ENCODE peak calls at places on chromosomes 13 and 19, in nine cellular contexts. P, O, G, M, L, A, C, X and R are unnamed samples.

GRCh38 chr13:50268500-50268899 is 253.3 kb downstream of the KCNRG start:
- DNase-seq in P (peak), O (no peak), G (no peak), M (no peak), L (no peak), A (peak), C (no peak), X (no peak), R (peak)

GRCh38 chr19:29098863-29099481 is 114.0 kb downstream of the UQCRFS1 start:
- DNase-seq in P (peak), O (peak), G (no peak), M (peak), L (no peak), A (peak), C (peak), X (no peak), R (no peak)

GRCh38 chr13:93270769-93271753 is 44.5 kb downstream of the GPC6 start:
- DNase-seq in P (no peak), O (peak), G (no peak), M (no peak), L (no peak), A (no peak), C (no peak), X (no peak), R (no peak)

GRCh38 chr13:30148171-30148754 is 159.1 kb downstream of the KATNAL1 start:
- DNase-seq in P (no peak), O (no peak), G (no peak), M (no peak), L (no peak), A (no peak), C (no peak), X (no peak), R (no peak)

GRCh38 chr19:367561-367960 is 23.0 kb upstream of the MIER2 start:
- DNase-seq in P (no peak), O (no peak), G (no peak), M (no peak), L (no peak), A (no peak), C (no peak), X (no peak), R (no peak)

GRCh38 chr19:6503407-6504201 is 1.5 kb upstream of the TUBB4A start:
- DNase-seq in P (no peak), O (no peak), G (no peak), M (no peak), L (no peak), A (no peak), C (no peak), X (no peak), R (peak)

GRCh38 chr13:79799049-79799448 is 318.1 kb downstream of the NDFIP2 start:
- DNase-seq in P (peak), O (no peak), G (no peak), M (no peak), L (no peak), A (no peak), C (no peak), X (no peak), R (no peak)

GRCh38 chr13:44292545-44292944 is 81.1 kb upstream of the SERP2 start:
- DNase-seq in P (no peak), O (no peak), G (no peak), M (no peak), L (no peak), A (no peak), C (no peak), X (no peak), R (no peak)

GRCh38 chr13:112477070-112477619 is 101.0 kb downstream of the SPACA7 start:
- DNase-seq in P (no peak), O (no peak), G (no peak), M (no peak), L (no peak), A (no peak), C (no peak), X (no peak), R (no peak)

GRCh38 chr19:56687036-56687435 is 15.5 kb upstream of the ZNF835 start:
- DNase-seq in P (no peak), O (no peak), G (no peak), M (no peak), L (no peak), A (peak), C (no peak), X (no peak), R (no peak)

GRCh38 chr13:50919291-50919690 is 9.7 kb downstream of the RNASEH2B start:
- DNase-seq in P (no peak), O (no peak), G (no peak), M (no peak), L (no peak), A (no peak), C (no peak), X (no peak), R (no peak)

GRCh38 chr19:51257471-51257870 is 6.6 kb downstream of the SIGLECL1 start:
- DNase-seq in P (no peak), O (no peak), G (no peak), M (no peak), L (no peak), A (no peak), C (no peak), X (no peak), R (no peak)

GRCh38 chr13:40875048-40875447 is 85.6 kb downstream of the SLC25A15 start:
- DNase-seq in P (no peak), O (no peak), G (no peak), M (no peak), L (no peak), A (no peak), C (no peak), X (no peak), R (no peak)

GRCh38 chr13:20193142-20193923 is 595 bp upstream of the GJB2 start:
- DNase-seq in P (no peak), O (no peak), G (no peak), M (no peak), L (no peak), A (no peak), C (no peak), X (no peak), R (no peak)

GRCh38 chr19:27974082-27974513 is 1238.9 kb downstream of the UQCRFS1 start:
- DNase-seq in P (peak), O (peak), G (no peak), M (peak), L (peak), A (peak), C (no peak), X (peak), R (peak)

GRCh38 chr13:51257187-51257586 is 35.0 kb downstream of the FAM124A start:
- DNase-seq in P (no peak), O (no peak), G (no peak), M (no peak), L (peak), A (no peak), C (no peak), X (no peak), R (no peak)

GRCh38 chr13:38262211-38262610 is 87.4 kb upstream of the UFM1 start:
- DNase-seq in P (peak), O (peak), G (no peak), M (peak), L (no peak), A (peak), C (no peak), X (no peak), R (no peak)

GRCh38 chr13:41145136-41145908 is 12.7 kb upstream of the KBTBD6 start:
- DNase-seq in P (peak), O (peak), G (no peak), M (no peak), L (no peak), A (peak), C (no peak), X (no peak), R (no peak)

GRCh38 chr19:17424743-17425365 is 5.0 kb downstream of the MVB12A start:
- DNase-seq in P (peak), O (peak), G (no peak), M (peak), L (peak), A (peak), C (peak), X (no peak), R (peak)

GRCh38 chr13:33953203-33953602 is 135.3 kb downstream of the RFC3 start:
- DNase-seq in P (peak), O (peak), G (no peak), M (peak), L (no peak), A (peak), C (no peak), X (no peak), R (no peak)

GRCh38 chr13:42553098-42554046 is 20.6 kb upstream of the TNFSF11 start:
- DNase-seq in P (peak), O (peak), G (no peak), M (peak), L (no peak), A (peak), C (no peak), X (no peak), R (no peak)

GRCh38 chr19:18280247-18281081 is 958 bp downstream of the JUND start:
- DNase-seq in P (peak), O (peak), G (peak), M (peak), L (peak), A (peak), C (peak), X (peak), R (peak)

GRCh38 chr13:49877629-49878218 is 58.4 kb downstream of the SPRYD7 start:
- DNase-seq in P (peak), O (peak), G (no peak), M (no peak), L (no peak), A (peak), C (no peak), X (peak), R (peak)

GRCh38 chr19:55257461-55258411 is 1.1 kb downstream of the PPP6R1 start:
- DNase-seq in P (peak), O (peak), G (no peak), M (peak), L (peak), A (peak), C (peak), X (no peak), R (no peak)

GRCh38 chr13:42055500-42056085 is 7.1 kb downstream of the DGKH start:
- DNase-seq in P (no peak), O (no peak), G (no peak), M (no peak), L (no peak), A (no peak), C (no peak), X (no peak), R (no peak)

GRCh38 chr19:46023311-46023779 is 492 bp upstream of the PGLYRP1 start:
- DNase-seq in P (no peak), O (no peak), G (no peak), M (no peak), L (no peak), A (no peak), C (no peak), X (no peak), R (no peak)

GRCh38 chr13:98284677-98285076 is 107.6 kb upstream of the RNF113B start:
- DNase-seq in P (no peak), O (no peak), G (no peak), M (no peak), L (no peak), A (no peak), C (no peak), X (peak), R (no peak)

GRCh38 chr13:50969691-50970090 is 60.1 kb downstream of the RNASEH2B start:
- DNase-seq in P (no peak), O (no peak), G (no peak), M (peak), L (no peak), A (no peak), C (no peak), X (peak), R (no peak)

GRCh38 chr13:43544011-43544410 is 242.8 kb downstream of the ENOX1 start:
- DNase-seq in P (peak), O (peak), G (no peak), M (peak), L (no peak), A (peak), C (no peak), X (no peak), R (no peak)

GRCh38 chr13:95858286-95859075 is 181.5 kb downstream of the DNAJC3 start:
- DNase-seq in P (peak), O (peak), G (no peak), M (peak), L (no peak), A (peak), C (no peak), X (no peak), R (no peak)

GRCh38 chr13:101916108-101916757 is 463.8 kb downstream of the ITGBL1 start:
- DNase-seq in P (peak), O (no peak), G (no peak), M (peak), L (no peak), A (peak), C (no peak), X (peak), R (no peak)

GRCh38 chr13:111587249-111587648 is 266.8 kb downstream of the TEX29 start:
- DNase-seq in P (no peak), O (no peak), G (no peak), M (no peak), L (no peak), A (no peak), C (no peak), X (no peak), R (no peak)

GRCh38 chr13:20940083-20940482 is 37.5 kb upstream of the XPO4 start:
- DNase-seq in P (peak), O (peak), G (no peak), M (no peak), L (no peak), A (peak), C (no peak), X (no peak), R (no peak)

GRCh38 chr13:37058801-37059135 is 720 bp downstream of the SUPT20H start:
- DNase-seq in P (no peak), O (no peak), G (no peak), M (peak), L (peak), A (peak), C (no peak), X (peak), R (no peak)

GRCh38 chr13:21014666-21015170 is 46.7 kb downstream of the LATS2 start:
- DNase-seq in P (peak), O (peak), G (no peak), M (peak), L (no peak), A (peak), C (peak), X (no peak), R (peak)

GRCh38 chr19:19460761-19461265 is 54.5 kb downstream of the TSSK6 start:
- DNase-seq in P (peak), O (peak), G (peak), M (no peak), L (peak), A (no peak), C (peak), X (no peak), R (peak)

GRCh38 chr13:31115616-31116015 is 46.1 kb downstream of the HSPH1 start:
- DNase-seq in P (no peak), O (no peak), G (no peak), M (no peak), L (no peak), A (no peak), C (no peak), X (no peak), R (no peak)